ENCODE peak calls at places on chromosomes 1 and 21, in ten cellular contexts. B is progenitor cell of endocrine pancreas; V is cardiac fibroblast; C is fibroblast of pulmonary artery; G is cardiac muscle cell; W is neural crest cell; R is foreskin fibroblast; O is adrenal gland; X is CD8-positive, alpha-beta T cell; N is left ventricle myocardium inferior. Z is an unnamed sample.

GRCh38 chr1:155513300-155513926 is 49.2 kb downstream of the ASH1L start:
- DNase-seq in B (no peak), V (peak), C (peak), G (no peak), W (no peak), R (peak), O (peak), X (no peak), N (no peak), Z (no peak)

GRCh38 chr21:14841511-14842472 is 223.0 kb downstream of the NRIP1 start:
- DNase-seq in B (no peak), V (no peak), C (no peak), G (no peak), W (no peak), R (no peak), O (no peak), X (no peak), N (no peak), Z (no peak)

GRCh38 chr1:192086643-192087042 is 71.6 kb upstream of the RGS18 start:
- DNase-seq in B (no peak), V (no peak), C (no peak), G (no peak), W (no peak), R (no peak), O (no peak), X (no peak), N (no peak), Z (no peak)

GRCh38 chr1:241225741-241226140 is 131.3 kb downstream of the RGS7 start:
- DNase-seq in B (no peak), V (no peak), C (no peak), G (peak), W (no peak), R (no peak), O (no peak), X (no peak), N (no peak), Z (no peak)

GRCh38 chr1:200444478-200444877 is 34.6 kb upstream of the ZNF281 start:
- DNase-seq in B (no peak), V (no peak), C (no peak), G (no peak), W (no peak), R (no peak), O (no peak), X (no peak), N (no peak), Z (no peak)

GRCh38 chr21:29499734-29500343 is 201.1 kb downstream of the BACH1 start:
- DNase-seq in B (no peak), V (peak), C (peak), G (no peak), W (no peak), R (no peak), O (no peak), X (no peak), N (no peak), Z (peak)

GRCh38 chr1:112722601-112723510 is 7.7 kb upstream of the PPM1J start:
- DNase-seq in B (no peak), V (peak), C (peak), G (no peak), W (peak), R (peak), O (no peak), X (no peak), N (no peak), Z (no peak)

GRCh38 chr1:207818971-207819451 is 67.2 kb downstream of the CD46 start:
- DNase-seq in B (no peak), V (peak), C (peak), G (no peak), W (no peak), R (peak), O (peak), X (no peak), N (no peak), Z (no peak)

GRCh38 chr1:116553386-116554115 is 17.3 kb downstream of the CD58 start:
- DNase-seq in B (no peak), V (no peak), C (no peak), G (no peak), W (no peak), R (no peak), O (no peak), X (no peak), N (no peak), Z (no peak)

GRCh38 chr1:173190101-173190895 is 16.8 kb downstream of the TNFSF4 start:
- DNase-seq in B (no peak), V (peak), C (peak), G (peak), W (no peak), R (peak), O (peak), X (no peak), N (peak), Z (no peak)

GRCh38 chr1:212667223-212668139 is 32.2 kb downstream of the BATF3 start:
- DNase-seq in B (no peak), V (peak), C (peak), G (no peak), W (no peak), R (peak), O (peak), X (peak), N (no peak), Z (peak)

GRCh38 chr1:109927908-109928307 is 17.3 kb downstream of the CSF1 start:
- DNase-seq in B (no peak), V (peak), C (peak), G (no peak), W (no peak), R (peak), O (peak), X (no peak), N (peak), Z (no peak)

GRCh38 chr1:228006793-228007053 is at the start of gene WNT3A:
- DNase-seq in B (no peak), V (no peak), C (no peak), G (no peak), W (no peak), R (no peak), O (no peak), X (no peak), N (no peak), Z (no peak)

GRCh38 chr1:116791727-116792126 is 37.5 kb downstream of the CD2 start:
- DNase-seq in B (no peak), V (no peak), C (no peak), G (no peak), W (no peak), R (no peak), O (no peak), X (no peak), N (no peak), Z (no peak)

GRCh38 chr1:85027242-85027983 is 20.9 kb downstream of the MCOLN3 start:
- DNase-seq in B (no peak), V (peak), C (peak), G (peak), W (no peak), R (no peak), O (no peak), X (peak), N (no peak), Z (peak)

GRCh38 chr1:160884579-160884978 is 401 bp downstream of the ITLN1 start:
- DNase-seq in B (no peak), V (no peak), C (no peak), G (no peak), W (no peak), R (no peak), O (no peak), X (no peak), N (no peak), Z (no peak)

GRCh38 chr1:58785424-58786058 is 1.7 kb upstream of the JUN start:
- DNase-seq in B (peak), V (peak), C (peak), G (peak), W (peak), R (no peak), O (peak), X (peak), N (peak), Z (no peak)

GRCh38 chr1:153789478-153790148 is 14.4 kb downstream of the SLC27A3 start:
- DNase-seq in B (no peak), V (no peak), C (no peak), G (no peak), W (no peak), R (no peak), O (no peak), X (no peak), N (no peak), Z (no peak)

GRCh38 chr1:1917995-1918900 is 831 bp downstream of the TMEM52 start:
- DNase-seq in B (no peak), V (no peak), C (no peak), G (no peak), W (no peak), R (no peak), O (peak), X (no peak), N (no peak), Z (no peak)

GRCh38 chr1:153506831-153507413 is 28.9 kb downstream of the S100A6 start:
- DNase-seq in B (no peak), V (peak), C (peak), G (no peak), W (no peak), R (peak), O (peak), X (no peak), N (peak), Z (no peak)

GRCh38 chr1:154607084-154607747 is 770 bp downstream of the ADAR start:
- DNase-seq in B (no peak), V (peak), C (peak), G (no peak), W (no peak), R (peak), O (peak), X (no peak), N (no peak), Z (no peak)

GRCh38 chr1:18949689-18950414 is 6.6 kb downstream of the IFFO2 start:
- DNase-seq in B (no peak), V (peak), C (peak), G (peak), W (peak), R (no peak), O (peak), X (no peak), N (no peak), Z (peak)

GRCh38 chr1:112673589-112674439 is 645 bp upstream of the MOV10 start:
- DNase-seq in B (no peak), V (peak), C (peak), G (peak), W (no peak), R (peak), O (peak), X (no peak), N (no peak), Z (no peak)

GRCh38 chr1:24720152-24720551 is 25.1 kb upstream of the CLIC4 start:
- DNase-seq in B (no peak), V (peak), C (peak), G (no peak), W (no peak), R (peak), O (peak), X (no peak), N (peak), Z (no peak)

GRCh38 chr1:26745191-26745590 is 42.6 kb upstream of the PIGV start:
- DNase-seq in B (no peak), V (no peak), C (no peak), G (no peak), W (no peak), R (no peak), O (no peak), X (no peak), N (no peak), Z (no peak)

GRCh38 chr1:225418598-225418997 is 9.2 kb downstream of the LBR start:
- DNase-seq in B (no peak), V (no peak), C (no peak), G (no peak), W (no peak), R (no peak), O (no peak), X (no peak), N (no peak), Z (no peak)

GRCh38 chr1:240739754-240740153 is 127.8 kb upstream of the GREM2 start:
- DNase-seq in B (no peak), V (peak), C (peak), G (no peak), W (no peak), R (no peak), O (no peak), X (no peak), N (no peak), Z (no peak)

GRCh38 chr21:45880097-45881068 is 101.2 kb upstream of the COL6A1 start:
- DNase-seq in B (peak), V (peak), C (peak), G (peak), W (peak), R (peak), O (peak), X (peak), N (peak), Z (peak)
- TF ChIP-seq CTCF in B (peak), V (peak), C (peak), G (peak), W (peak), R (peak), O (peak), X (peak), N (peak), Z (peak)

GRCh38 chr1:31299365-31299764 is 2.5 kb downstream of the ZCCHC17 start:
- DNase-seq in B (no peak), V (peak), C (peak), G (no peak), W (no peak), R (peak), O (no peak), X (no peak), N (no peak), Z (no peak)

GRCh38 chr1:31300193-31300592 is 3.4 kb downstream of the ZCCHC17 start:
- DNase-seq in B (no peak), V (no peak), C (no peak), G (no peak), W (no peak), R (no peak), O (no peak), X (no peak), N (no peak), Z (no peak)

GRCh38 chr1:31295874-31296485 is 608 bp downstream of the SNRNP40 start:
- DNase-seq in B (no peak), V (peak), C (no peak), G (no peak), W (no peak), R (no peak), O (no peak), X (no peak), N (no peak), Z (no peak)

GRCh38 chr1:31297273-31298247 is 728 bp downstream of the ZCCHC17 start:
- DNase-seq in B (no peak), V (peak), C (peak), G (peak), W (peak), R (peak), O (no peak), X (no peak), N (no peak), Z (no peak)

DNA sequence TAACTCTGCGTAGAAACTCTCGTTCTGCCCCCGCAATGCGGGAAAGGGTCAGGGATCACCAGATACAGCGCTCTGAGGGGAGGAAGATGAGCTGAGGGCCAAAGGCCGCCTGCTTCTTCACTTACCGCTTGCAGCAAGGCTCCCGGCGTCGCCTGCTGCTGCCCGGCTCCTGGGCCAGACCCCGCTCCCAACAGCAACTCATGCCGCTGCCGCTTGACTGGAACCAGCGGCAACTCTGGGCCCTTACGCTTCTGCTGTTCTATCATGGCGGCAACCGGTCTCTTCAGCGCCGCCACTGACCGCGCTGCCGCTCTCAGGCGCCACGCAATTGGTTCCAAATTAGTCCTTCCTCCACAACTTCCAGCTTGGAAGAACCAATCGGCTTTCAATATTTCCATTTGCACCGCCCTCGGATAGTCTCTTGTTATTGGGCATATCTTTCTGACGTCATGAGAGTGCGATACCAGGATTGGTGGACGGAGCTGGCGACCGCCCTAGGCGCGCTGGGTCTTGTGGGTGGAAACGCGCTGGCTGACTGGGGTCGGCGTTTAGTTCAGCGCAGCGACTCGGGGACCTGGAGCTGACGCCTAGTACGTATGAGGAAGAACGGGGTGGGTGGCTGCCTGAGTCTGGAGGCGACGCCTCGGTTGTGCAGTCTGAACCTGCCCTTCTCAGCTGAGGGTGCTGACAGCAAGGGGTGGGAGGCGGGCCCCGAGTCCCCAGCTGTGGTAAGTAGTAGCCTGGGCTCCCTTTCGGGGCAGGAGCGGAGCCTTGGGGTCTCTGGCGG is at the start of the genes SNRNP40 and ZCCHC17:
- DNase-seq in B (peak), V (peak), C (peak), G (peak), W (peak), R (peak), O (peak), X (peak), N (peak), Z (peak)
- TF ChIP-seq CTCF in B (no peak), V (peak), C (peak), G (peak), W (no peak), R (no peak), O (no peak), X (no peak), N (peak), Z (no peak)

GRCh38 chr1:245168090-245168489 is 13.3 kb downstream of the KIF26B start:
- DNase-seq in B (no peak), V (no peak), C (no peak), G (no peak), W (no peak), R (no peak), O (peak), X (no peak), N (peak), Z (no peak)

GRCh38 chr1:245169391-245169790 is 14.6 kb downstream of the KIF26B start:
- DNase-seq in B (no peak), V (no peak), C (no peak), G (no peak), W (no peak), R (no peak), O (no peak), X (no peak), N (no peak), Z (no peak)

GRCh38 chr1:245168921-245169320 is 14.1 kb downstream of the KIF26B start:
- DNase-seq in B (no peak), V (no peak), C (no peak), G (no peak), W (no peak), R (no peak), O (no peak), X (no peak), N (no peak), Z (no peak)

GRCh38 chr1:245161866-245162265 is 7.1 kb downstream of the KIF26B start:
- DNase-seq in B (no peak), V (no peak), C (no peak), G (no peak), W (no peak), R (no peak), O (no peak), X (no peak), N (no peak), Z (no peak)

DNA sequence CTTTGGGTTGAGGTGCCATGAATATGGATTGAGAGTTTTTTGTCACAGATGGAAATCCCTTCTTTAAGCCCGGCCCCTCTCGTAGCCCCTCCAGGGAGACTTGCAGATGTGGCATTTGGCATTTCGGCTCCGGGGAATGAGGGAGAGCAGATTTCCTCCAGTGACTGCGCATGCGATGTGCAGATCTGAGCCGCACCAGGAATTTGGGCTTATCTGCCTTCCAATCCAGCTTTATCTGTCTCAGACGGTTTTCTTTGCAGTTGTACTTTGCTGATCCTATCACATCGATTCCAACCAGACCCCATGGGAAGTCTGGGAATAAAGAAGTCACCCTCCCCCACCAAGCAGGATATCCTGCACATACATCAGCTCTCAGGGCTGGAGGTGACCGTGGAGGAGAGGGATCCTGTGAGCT is 11.7 kb downstream of the KIF26B start:
- DNase-seq in B (no peak), V (peak), C (peak), G (no peak), W (no peak), R (no peak), O (no peak), X (no peak), N (no peak), Z (no peak)
- TF ChIP-seq CTCF in B (no peak), V (no peak), C (no peak), G (peak), W (no peak), R (no peak), O (no peak), X (no peak), N (no peak), Z (no peak)

DNA sequence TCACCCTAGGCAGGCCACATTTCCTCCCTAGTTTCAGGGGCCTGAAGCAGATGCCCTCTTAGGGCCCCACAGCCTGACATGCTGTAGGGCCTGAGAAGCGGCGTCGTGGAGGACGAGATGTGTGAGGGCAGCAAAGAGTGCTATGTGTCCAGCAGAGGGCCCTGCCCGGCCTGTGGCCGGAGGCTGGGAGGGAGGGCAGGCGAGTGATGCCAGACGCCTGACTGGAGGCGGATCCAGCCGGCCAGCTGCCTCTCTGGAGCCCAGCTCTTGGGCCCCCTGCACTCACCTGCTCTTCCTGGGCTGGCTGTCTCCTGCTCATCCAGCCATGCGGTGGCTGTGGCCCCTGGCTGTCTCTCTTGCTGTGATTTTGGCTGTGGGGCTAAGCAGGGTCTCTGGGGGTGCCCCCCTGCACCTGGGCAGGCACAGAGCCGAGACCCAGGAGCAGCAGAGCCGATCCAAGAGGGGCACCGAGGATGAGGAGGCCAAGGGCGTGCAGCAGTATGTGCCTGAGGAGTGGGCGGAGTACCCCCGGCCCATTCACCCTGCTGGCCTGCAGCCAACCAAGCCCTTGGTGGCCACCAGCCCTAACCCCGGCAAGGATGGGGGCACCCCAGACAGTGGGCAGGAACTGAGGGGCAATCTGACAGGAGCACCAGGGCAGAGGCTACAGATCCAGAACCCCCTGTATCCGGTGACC is at the start of gene GPR37L1:
- DNase-seq in B (peak), V (peak), C (peak), G (peak), W (peak), R (peak), O (peak), X (no peak), N (no peak), Z (no peak)
- TF ChIP-seq CTCF in B (peak), V (peak), C (peak), G (peak), W (peak), R (peak), O (peak), X (no peak), N (peak), Z (no peak)

DNA sequence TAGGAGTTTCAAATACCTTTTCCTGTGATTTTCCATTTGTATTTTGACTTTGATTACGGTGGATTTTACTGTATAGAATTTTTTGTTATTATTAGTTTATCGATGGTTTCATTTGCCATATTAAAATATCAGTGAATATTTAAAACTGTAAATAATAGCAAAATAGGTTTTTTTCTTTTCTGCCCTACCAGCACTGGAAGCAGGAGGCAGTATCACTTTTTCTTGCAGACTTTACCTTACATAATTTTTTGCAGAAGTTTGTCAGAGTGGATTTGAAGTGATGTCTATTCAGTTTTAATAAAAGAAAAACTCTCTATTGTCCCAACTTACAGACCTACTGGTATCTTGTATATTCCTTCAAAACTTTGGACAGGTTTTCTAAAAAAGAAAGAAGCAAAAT is 213.6 kb downstream of the CENPF start:
- DNase-seq in B (no peak), V (no peak), C (no peak), G (no peak), W (no peak), R (no peak), O (no peak), X (no peak), N (no peak), Z (no peak)
- TF ChIP-seq CTCF in B (peak), V (peak), C (peak), G (no peak), W (no peak), R (peak), O (no peak), X (no peak), N (no peak), Z (no peak)